ENCODE peak calls at places on chromosomes 2 and 18, in five cellular contexts. O, Q, R, X and W are unnamed samples.

GRCh38 chr18:72830109-72830508 is 37.7 kb downstream of the NETO1 start:
- DNase-seq in O (no peak), Q (no peak), R (no peak), X (no peak), W (no peak)

GRCh38 chr2:221503965-221504364 is 68.1 kb downstream of the EPHA4 start:
- DNase-seq in O (no peak), Q (no peak), R (no peak), X (no peak), W (no peak)

GRCh38 chr2:65212619-65213018 is 15.0 kb upstream of the ACTR2 start:
- DNase-seq in O (no peak), Q (no peak), R (no peak), X (no peak), W (no peak)

GRCh38 chr2:42936632-42936996 is 144.2 kb upstream of the HAAO start:
- DNase-seq in O (no peak), Q (no peak), R (no peak), X (no peak), W (peak; percentile 50)

GRCh38 chr2:218400167-218400929 is 680 bp downstream of the CTDSP1 start:
- DNase-seq in O (peak; percentile 79), Q (peak; percentile 48), R (no peak), X (no peak), W (peak; percentile 91)

GRCh38 chr2:192669505-192670082 is 474.9 kb upstream of the TMEFF2 start:
- DNase-seq in O (no peak), Q (no peak), R (no peak), X (no peak), W (no peak)

GRCh38 chr2:152598975-152599724 is 118.1 kb downstream of the PRPF40A start:
- DNase-seq in O (no peak), Q (no peak), R (peak; percentile 15), X (no peak), W (no peak)

GRCh38 chr2:134231965-134232340 is 21.9 kb upstream of the MGAT5 start:
- DNase-seq in O (no peak), Q (no peak), R (no peak), X (no peak), W (no peak)

GRCh38 chr2:241352227-241352626 is 3.9 kb upstream of the FARP2 start:
- DNase-seq in O (no peak), Q (no peak), R (no peak), X (no peak), W (no peak)

GRCh38 chr2:240586919-240587800 is 626 bp downstream of the CAPN10 start:
- DNase-seq in O (peak; percentile 75), Q (peak; percentile 21), R (no peak), X (no peak), W (peak; percentile 64)

GRCh38 chr2:217994776-217995274 is 8.0 kb downstream of the TNS1 start:
- DNase-seq in O (no peak), Q (peak; percentile 52), R (no peak), X (no peak), W (no peak)

GRCh38 chr2:236875906-236876505 is 209.7 kb upstream of the COPS8 start:
- DNase-seq in O (no peak), Q (peak; percentile 77), R (no peak), X (no peak), W (peak; percentile 87)

GRCh38 chr2:192195548-192196418 is 1.1 kb upstream of the TMEFF2 start:
- DNase-seq in O (peak; percentile 62), Q (peak; percentile 43), R (no peak), X (no peak), W (peak; percentile 72)

GRCh38 chr2:225400060-225400511 is 576 bp downstream of the NYAP2 start:
- DNase-seq in O (no peak), Q (peak; percentile 1), R (no peak), X (no peak), W (no peak)

GRCh38 chr2:129164220-129164619 is 815.2 kb upstream of the RAB6C start:
- DNase-seq in O (no peak), Q (no peak), R (no peak), X (no peak), W (no peak)

GRCh38 chr2:203534486-203535077 is 519 bp downstream of the RAPH1 start:
- DNase-seq in O (peak; percentile 72), Q (no peak), R (no peak), X (no peak), W (peak; percentile 81)

GRCh38 chr18:28736223-28736622 is 559.3 kb upstream of the CDH2 start:
- DNase-seq in O (no peak), Q (no peak), R (no peak), X (no peak), W (no peak)

GRCh38 chr2:48600204-48600813 is 17.3 kb upstream of the GTF2A1L start:
- DNase-seq in O (no peak), Q (peak; percentile 78), R (no peak), X (no peak), W (no peak)

GRCh38 chr2:96091711-96092579 is 24.4 kb downstream of the ADRA2B start:
- DNase-seq in O (no peak), Q (no peak), R (no peak), X (peak; percentile 16), W (peak; percentile 51)

GRCh38 chr18:13730486-13730885 is 4.0 kb downstream of the RNMT start:
- DNase-seq in O (no peak), Q (no peak), R (no peak), X (no peak), W (no peak)

GRCh38 chr18:62634471-62634870 is 80.9 kb upstream of the PHLPP1 start:
- DNase-seq in O (no peak), Q (no peak), R (no peak), X (no peak), W (no peak)

GRCh38 chr18:76394780-76395476 is 100.1 kb downstream of the ZNF516 start:
- DNase-seq in O (peak; percentile 38), Q (no peak), R (no peak), X (no peak), W (no peak)

GRCh38 chr18:995641-996040 is 91.0 kb downstream of the ADCYAP1 start:
- DNase-seq in O (no peak), Q (peak; percentile 87), R (no peak), X (peak; percentile 24), W (no peak)

GRCh38 chr18:45962461-45962860 is 4.7 kb downstream of the EPG5 start:
- DNase-seq in O (no peak), Q (no peak), R (no peak), X (no peak), W (no peak)

GRCh38 chr2:201949036-201950012 is 84.3 kb upstream of the FZD7 start:
- DNase-seq in O (no peak), Q (peak; percentile 3), R (no peak), X (no peak), W (no peak)
- TF ChIP-seq POLR2AphosphoS5 in O (no peak), Q (no peak), R (no peak), X (no peak), W (no peak)

GRCh38 chr2:168028377-168028776 is 219.0 kb downstream of the STK39 start:
- DNase-seq in O (no peak), Q (no peak), R (no peak), X (no peak), W (no peak)
- H3K4me1 ChIP-seq in O (peaks cover 19% of the 10 kb centered on the region), Q (no peaks in the 10 kb centered on the region), R (no peaks in the 10 kb centered on the region), X (no peaks in the 10 kb centered on the region), W (no peaks in the 10 kb centered on the region)

GRCh38 chr2:8329660-8330622 is 351.9 kb upstream of the ID2 start:
- DNase-seq in O (no peak), Q (no peak), R (no peak), X (no peak), W (no peak)
- TF ChIP-seq CTCF in O (no peak), Q (no peak), R (no peak), X (no peak), W (no peak)

GRCh38 chr2:27442282-27442980 is at the start of gene KRTCAP3:
- DNase-seq in O (no peak), Q (no peak), R (peak; percentile 42), X (peak; percentile 29), W (peak; percentile 88)
- TF ChIP-seq POLR2AphosphoS5 in O (peak; percentile 38), Q (no peak), R (peak; percentile 92), X (no peak), W (peak; percentile 29)

GRCh38 chr18:12373771-12374116 is 3.3 kb downstream of the AFG3L2 start:
- DNase-seq in O (no peak), Q (no peak), R (no peak), X (no peak), W (no peak)

GRCh38 chr18:12376034-12376717 is 851 bp downstream of the AFG3L2 start:
- DNase-seq in O (peak; percentile 69), Q (peak; percentile 47), R (no peak), X (no peak), W (peak; percentile 85)

GRCh38 chr18:12377556-12378553 is 828 bp upstream of the AFG3L2 start:
- DNase-seq in O (no peak), Q (no peak), R (no peak), X (no peak), W (no peak)

GRCh38 chr18:12374398-12374797 is 2.6 kb downstream of the AFG3L2 start:
- DNase-seq in O (no peak), Q (no peak), R (no peak), X (no peak), W (no peak)

GRCh38 chr18:12376718-12377555 is at the start of gene AFG3L2:
- DNase-seq in O (peak; percentile 100), Q (peak; percentile 100), R (peak; percentile 95), X (peak; percentile 99), W (peak; percentile 100)
- H3K4me1 ChIP-seq in O (peaks cover 41% of the 10 kb centered on the region), Q (peaks cover 9% of the 10 kb centered on the region), R (peaks cover 8% of the 10 kb centered on the region), X (peaks cover 4% of the 10 kb centered on the region), W (peaks cover 57% of the 10 kb centered on the region)

GRCh38 chr2:46489430-46489829 is 10.1 kb downstream of the TMEM247 start:
- DNase-seq in O (no peak), Q (no peak), R (no peak), X (no peak), W (no peak)

GRCh38 chr2:46492301-46492700 is 12.9 kb downstream of the TMEM247 start:
- DNase-seq in O (no peak), Q (no peak), R (no peak), X (no peak), W (no peak)

GRCh38 chr2:46493241-46493970 is 14.0 kb downstream of the TMEM247 start:
- DNase-seq in O (no peak), Q (no peak), R (no peak), X (no peak), W (no peak)

GRCh38 chr2:46488389-46488788 is 9.0 kb downstream of the TMEM247 start:
- DNase-seq in O (no peak), Q (no peak), R (no peak), X (no peak), W (no peak)

GRCh38 chr2:46490521-46491141 is 11.3 kb downstream of the TMEM247 start:
- DNase-seq in O (peak; percentile 87), Q (no peak), R (no peak), X (peak; percentile 33), W (peak; percentile 86)
- TF ChIP-seq CTCF in O (no peak), Q (no peak), R (no peak), X (no peak), W (no peak)